ENCODE peak calls at places on chromosome 9, in four cellular contexts. One of them, this sample, is unnamed.

GRCh38 chr9:131734781-131735180 is 5.1 kb downstream of the RAPGEF1 start:
- DNase-seq in H9: no peak
- DNase-seq in H1: no peak
- DNase-seq in mesendoderm: no peak
- DNase-seq in this sample: no peak

GRCh38 chr9:127813739-127814226 is 11.1 kb downstream of the FPGS start:
- DNase-seq in H9: no peak
- DNase-seq in H1: no peak
- DNase-seq in mesendoderm: no peak
- DNase-seq in this sample: no peak

GRCh38 chr9:35813434-35814105 is 1.3 kb downstream of the HINT2 start:
- DNase-seq in H9: peak; percentile 69
- DNase-seq in H1: no peak
- DNase-seq in mesendoderm: peak; percentile 91
- DNase-seq in this sample: peak; percentile 32

GRCh38 chr9:32069169-32069813 is 315.2 kb upstream of the ACO1 start:
- DNase-seq in H9: peak; percentile 35
- DNase-seq in H1: peak; percentile 45
- DNase-seq in mesendoderm: peak; percentile 31
- DNase-seq in this sample: no peak

GRCh38 chr9:86098793-86099694 is at the start of gene GOLM1:
- DNase-seq in H9: peak; percentile 44
- DNase-seq in H1: peak; percentile 74
- DNase-seq in mesendoderm: peak; percentile 61
- DNase-seq in this sample: peak; percentile 60

GRCh38 chr9:70259512-70259802 is 679 bp downstream of the SMC5 start:
- DNase-seq in H9: peak; percentile 43
- DNase-seq in H1: peak; percentile 51
- DNase-seq in mesendoderm: peak; percentile 76
- DNase-seq in this sample: no peak

GRCh38 chr9:74277532-74277931 is 219.6 kb upstream of the RORB start:
- DNase-seq in H9: no peak
- DNase-seq in H1: no peak
- DNase-seq in mesendoderm: no peak
- DNase-seq in this sample: no peak

GRCh38 chr9:114433720-114434255 is 46.0 kb upstream of the AKNA start:
- DNase-seq in H9: no peak
- DNase-seq in H1: no peak
- DNase-seq in mesendoderm: no peak
- DNase-seq in this sample: no peak

GRCh38 chr9:95058121-95058785 is 259.3 kb downstream of the FANCC start:
- DNase-seq in H9: no peak
- DNase-seq in H1: no peak
- DNase-seq in mesendoderm: no peak
- DNase-seq in this sample: no peak

GRCh38 chr9:120845255-120845654 is 2.5 kb upstream of the PSMD5 start:
- DNase-seq in H9: no peak
- DNase-seq in H1: no peak
- DNase-seq in mesendoderm: no peak
- DNase-seq in this sample: peak; percentile 52

GRCh38 chr9:136095028-136095494 is at the start of gene NACC2:
- DNase-seq in H9: no peak
- DNase-seq in H1: no peak
- DNase-seq in mesendoderm: peak; percentile 31
- DNase-seq in this sample: peak; percentile 52

GRCh38 chr9:114309096-114309495 is 13.8 kb upstream of the ORM1 start:
- DNase-seq in H9: no peak
- DNase-seq in H1: peak; percentile 20
- DNase-seq in mesendoderm: no peak
- DNase-seq in this sample: no peak

GRCh38 chr9:100170556-100170955 is 71.5 kb downstream of the INVS start:
- DNase-seq in H9: no peak
- DNase-seq in H1: no peak
- DNase-seq in mesendoderm: no peak
- DNase-seq in this sample: peak; percentile 26

GRCh38 chr9:128190516-128191405 is 611 bp downstream of the CIZ1 start:
- DNase-seq in H9: no peak
- DNase-seq in H1: peak; percentile 51
- DNase-seq in mesendoderm: no peak
- DNase-seq in this sample: no peak

GRCh38 chr9:88041447-88041846 is 67.1 kb upstream of the CDK20 start:
- DNase-seq in H9: no peak
- DNase-seq in H1: no peak
- DNase-seq in mesendoderm: peak; percentile 40
- DNase-seq in this sample: peak; percentile 22

GRCh38 chr9:5971740-5972139 is 43.7 kb downstream of the RANBP6 start:
- DNase-seq in H9: no peak
- DNase-seq in H1: no peak
- DNase-seq in mesendoderm: no peak
- DNase-seq in this sample: peak; percentile 11

GRCh38 chr9:96383165-96383939 is at the start of gene SLC35D2:
- DNase-seq in H9: peak; percentile 74
- DNase-seq in H1: peak; percentile 74
- DNase-seq in mesendoderm: peak; percentile 78
- DNase-seq in this sample: peak; percentile 32

GRCh38 chr9:76893395-76893932 is 12.4 kb downstream of the PRUNE2 start:
- DNase-seq in H9: no peak
- DNase-seq in H1: no peak
- DNase-seq in mesendoderm: no peak
- DNase-seq in this sample: no peak

GRCh38 chr9:108049026-108049591 is 559.5 kb upstream of the KLF4 start:
- DNase-seq in H9: no peak
- DNase-seq in H1: no peak
- DNase-seq in mesendoderm: peak; percentile 56
- DNase-seq in this sample: peak; percentile 97

GRCh38 chr9:16708638-16709435 is 161.6 kb downstream of the BNC2 start:
- DNase-seq in H9: peak; percentile 75
- DNase-seq in H1: no peak
- DNase-seq in mesendoderm: peak; percentile 78
- DNase-seq in this sample: peak; percentile 74

GRCh38 chr9:137431416-137431931 is 8.3 kb downstream of the NOXA1 start:
- DNase-seq in H9: no peak
- DNase-seq in H1: no peak
- DNase-seq in mesendoderm: no peak
- DNase-seq in this sample: no peak

GRCh38 chr9:114348906-114349482 is 19.3 kb downstream of the ORM2 start:
- DNase-seq in H9: peak; percentile 87
- DNase-seq in H1: peak; percentile 68
- DNase-seq in mesendoderm: peak; percentile 97
- DNase-seq in this sample: peak; percentile 99

GRCh38 chr9:127281887-127282286 is 17.3 kb downstream of the GARNL3 start:
- DNase-seq in H9: no peak
- DNase-seq in H1: no peak
- DNase-seq in mesendoderm: no peak
- DNase-seq in this sample: no peak

GRCh38 chr9:112601646-112602045 is 115.0 kb downstream of the KIAA1958 start:
- DNase-seq in H9: no peak
- DNase-seq in H1: no peak
- DNase-seq in mesendoderm: no peak
- DNase-seq in this sample: peak; percentile 63

GRCh38 chr9:23343226-23343625 is 482.8 kb downstream of the ELAVL2 start:
- DNase-seq in H9: no peak
- DNase-seq in H1: no peak
- DNase-seq in mesendoderm: no peak
- DNase-seq in this sample: no peak

GRCh38 chr9:68775003-68775730 is 70.1 kb downstream of the PIP5K1B start:
- DNase-seq in H9: no peak
- DNase-seq in H1: no peak
- DNase-seq in mesendoderm: no peak
- DNase-seq in this sample: peak; percentile 41

GRCh38 chr9:121322037-121322736 is 47.9 kb downstream of the STOM start:
- DNase-seq in H9: no peak
- DNase-seq in H1: no peak
- DNase-seq in mesendoderm: no peak
- DNase-seq in this sample: peak; percentile 98

GRCh38 chr9:133516961-133517350 is 7.8 kb downstream of the MYMK start:
- DNase-seq in H9: no peak
- DNase-seq in H1: no peak
- DNase-seq in mesendoderm: no peak
- DNase-seq in this sample: no peak
- H3K56ac ChIP-seq in H9: no peak overlapping the region
- H3K56ac ChIP-seq in H1: no peak overlapping the region
- H3K56ac ChIP-seq in mesendoderm: no peak overlapping the region
- H3K56ac ChIP-seq in this sample: no peak overlapping the region

GRCh38 chr9:21901538-21901937 is 92.7 kb downstream of the CDKN2A start:
- DNase-seq in H9: no peak
- DNase-seq in H1: no peak
- DNase-seq in mesendoderm: no peak
- DNase-seq in this sample: no peak

GRCh38 chr9:21904776-21905175 is 89.4 kb downstream of the CDKN2A start:
- DNase-seq in H9: no peak
- DNase-seq in H1: no peak
- DNase-seq in mesendoderm: peak; percentile 30
- DNase-seq in this sample: no peak

GRCh38 chr9:21904371-21904770 is 89.8 kb downstream of the CDKN2A start:
- DNase-seq in H9: no peak
- DNase-seq in H1: no peak
- DNase-seq in mesendoderm: no peak
- DNase-seq in this sample: peak; percentile 63

GRCh38 chr9:21903380-21903965 is 90.7 kb downstream of the CDKN2A start:
- DNase-seq in H9: no peak
- DNase-seq in H1: no peak
- DNase-seq in mesendoderm: no peak
- DNase-seq in this sample: no peak

DNA sequence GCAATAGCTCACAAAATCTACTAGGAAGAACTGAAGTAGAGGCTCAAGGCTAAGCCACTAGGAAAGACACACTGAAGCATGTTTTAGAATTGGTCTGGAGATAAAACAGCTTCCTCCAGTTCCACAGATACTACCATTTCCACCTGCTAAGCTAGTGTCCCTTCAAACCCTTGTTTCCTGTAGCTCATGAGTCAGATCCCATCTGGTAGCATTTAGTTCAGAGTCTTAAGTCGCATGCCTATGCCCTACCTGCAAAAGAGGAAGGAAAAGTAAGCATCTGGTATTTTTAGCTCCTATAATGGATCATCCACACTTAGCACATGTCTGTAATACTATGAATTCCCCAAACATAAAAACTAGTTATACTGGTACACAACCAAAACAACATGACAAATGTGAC is 92.1 kb downstream of the CDKN2A start:
- DNase-seq in H9: no peak
- DNase-seq in H1: no peak
- DNase-seq in mesendoderm: no peak
- DNase-seq in this sample: peak; percentile 25
- H3K56ac ChIP-seq in H9: no peak overlapping the region
- H3K56ac ChIP-seq in H1: no peak overlapping the region
- H3K56ac ChIP-seq in mesendoderm: no peak overlapping the region
- H3K56ac ChIP-seq in this sample: no peak overlapping the region

DNA sequence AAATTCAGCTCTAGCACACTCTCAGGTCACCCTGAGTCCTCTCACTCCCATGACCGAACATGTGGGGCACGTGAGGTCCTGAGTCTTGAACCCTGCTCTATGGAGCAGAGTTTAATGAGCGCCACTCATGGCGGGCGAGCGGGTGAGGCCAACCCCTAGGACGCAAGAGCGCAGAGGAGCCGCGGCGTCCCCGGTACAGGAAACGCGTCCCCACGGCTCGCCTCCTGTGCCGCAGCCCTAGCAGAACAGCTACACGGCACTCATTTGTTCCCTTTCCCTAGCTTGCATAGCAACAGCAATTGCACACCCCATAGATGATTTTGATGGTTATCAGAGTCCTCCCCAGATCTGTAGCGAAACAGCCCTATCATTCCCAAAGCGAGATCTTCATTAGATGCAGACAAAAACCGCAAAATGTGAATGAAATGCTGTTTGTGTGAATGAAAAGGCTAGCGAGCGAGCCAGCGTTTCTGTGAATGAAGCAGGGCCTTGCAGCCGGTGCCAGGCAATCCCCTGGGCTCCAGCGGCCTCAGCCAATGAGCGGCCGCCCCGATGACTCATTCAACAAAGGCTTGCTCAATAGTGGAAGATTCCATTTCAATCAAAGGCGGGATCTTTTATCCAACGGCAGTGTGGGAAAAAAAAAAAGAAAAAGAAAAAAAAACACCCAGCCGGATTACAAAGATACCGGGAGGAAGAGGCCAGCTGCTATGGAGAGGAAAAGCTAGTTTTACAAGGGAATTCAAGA is 1.5 kb upstream of the SHC3 start:
- DNase-seq in H9: peak; percentile 94
- DNase-seq in H1: peak; percentile 81
- DNase-seq in mesendoderm: peak; percentile 97
- DNase-seq in this sample: peak; percentile 97
- H3K56ac ChIP-seq in H9: no peak overlapping the region
- H3K56ac ChIP-seq in H1: no peak overlapping the region
- H3K56ac ChIP-seq in mesendoderm: peak overlapping the region; percentile 88
- H3K56ac ChIP-seq in this sample: peak overlapping the region; percentile 91

GRCh38 chr9:93225417-93225816 is 41.5 kb downstream of the WNK2 start:
- DNase-seq in H9: no peak
- DNase-seq in H1: no peak
- DNase-seq in mesendoderm: no peak
- DNase-seq in this sample: no peak
- H3K56ac ChIP-seq in H9: no peak overlapping the region
- H3K56ac ChIP-seq in H1: no peak overlapping the region
- H3K56ac ChIP-seq in mesendoderm: no peak overlapping the region
- H3K56ac ChIP-seq in this sample: no peak overlapping the region

DNA sequence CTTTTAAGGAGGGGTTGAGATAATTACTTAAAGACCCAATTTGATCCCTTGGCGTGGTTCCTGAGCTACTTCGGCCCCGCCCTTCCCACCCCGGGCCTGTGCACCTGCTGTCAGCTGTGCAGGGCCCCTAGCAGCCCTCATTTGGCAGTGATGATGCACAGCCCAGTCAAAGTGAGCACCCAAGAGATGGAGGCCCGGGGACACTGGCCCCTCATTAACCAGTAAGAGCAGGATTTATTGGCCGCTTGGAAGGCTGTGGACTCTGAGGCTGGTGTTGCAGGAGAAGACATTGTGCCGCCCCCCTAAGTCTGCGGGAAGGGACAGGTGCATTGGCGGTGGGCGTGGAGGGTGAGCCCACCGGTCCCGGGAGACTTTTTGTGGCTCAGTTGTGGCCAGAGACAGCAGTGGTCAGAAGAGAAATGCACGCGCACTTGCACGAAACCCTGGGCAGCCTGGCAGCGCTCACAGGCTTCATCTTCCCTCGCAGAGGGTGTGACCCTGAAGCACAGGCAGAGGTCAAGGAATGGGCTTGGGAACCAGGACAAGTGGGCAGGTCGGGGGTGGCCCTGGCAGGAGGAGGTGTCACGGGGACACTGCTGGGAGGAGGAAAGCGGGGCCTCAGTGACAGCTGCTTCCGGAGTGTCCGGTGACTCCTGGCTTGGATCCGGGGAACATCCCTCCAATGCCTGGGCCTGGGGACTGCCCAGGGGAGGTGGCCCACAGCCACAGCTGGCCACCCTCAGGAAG is 74.0 kb upstream of the RXRA start:
- DNase-seq in H9: no peak
- DNase-seq in H1: no peak
- DNase-seq in mesendoderm: no peak
- DNase-seq in this sample: no peak
- H3K56ac ChIP-seq in H9: no peak overlapping the region
- H3K56ac ChIP-seq in H1: no peak overlapping the region
- H3K56ac ChIP-seq in mesendoderm: no peak overlapping the region
- H3K56ac ChIP-seq in this sample: no peak overlapping the region

This sample was measured in IMR-90.